ENCODE peak calls at places on chromosomes 4 and X, in four cellular contexts. F is astrocyte, Y is sigmoid colon, O is left ventricle myocardium inferior. H is an unnamed sample.

GRCh38 chr4:154349829-154350228 is 141.8 kb downstream of the DCHS2 start:
- DNase-seq in F (no peak), Y (no peak), O (no peak), H (no peak)

GRCh38 chrX:125727117-125727516 is 407.4 kb downstream of the TEX13C start:
- DNase-seq in F (no peak), Y (no peak), O (no peak), H (no peak)

GRCh38 chrX:101108293-101108692 is 10.3 kb downstream of the CENPI start:
- DNase-seq in F (peak; percentile 16), Y (no peak), O (no peak), H (no peak)

GRCh38 chr4:67713531-67714247 is 12.7 kb upstream of the UBA6 start:
- DNase-seq in F (peak; percentile 45), Y (no peak), O (no peak), H (no peak)

GRCh38 chrX:11525685-11526084 is 140.0 kb downstream of the ARHGAP6 start:
- DNase-seq in F (no peak), Y (no peak), O (no peak), H (no peak)

GRCh38 chr4:78613522-78614311 is 62.1 kb downstream of the ANXA3 start:
- DNase-seq in F (no peak), Y (no peak), O (no peak), H (no peak)

GRCh38 chr4:148112231-148112982 is 329.8 kb downstream of the NR3C2 start:
- DNase-seq in F (peak; percentile 95), Y (no peak), O (no peak), H (peak; percentile 99)

GRCh38 chrX:140475025-140475424 is 29.8 kb downstream of the SOX3 start:
- DNase-seq in F (no peak), Y (no peak), O (no peak), H (no peak)

GRCh38 chrX:101450951-101451350 is 34.3 kb upstream of the ARMCX4 start:
- DNase-seq in F (no peak), Y (no peak), O (peak; percentile 41), H (no peak)

GRCh38 chrX:7316887-7317286 is 168.9 kb upstream of the PUDP start:
- DNase-seq in F (no peak), Y (no peak), O (no peak), H (no peak)

GRCh38 chrX:30141966-30142365 is 73.4 kb upstream of the MAGEB2 start:
- DNase-seq in F (peak; percentile 9), Y (no peak), O (no peak), H (peak; percentile 71)

GRCh38 chr4:105059337-105059736 is 87.3 kb upstream of the TET2 start:
- DNase-seq in F (peak; percentile 18), Y (no peak), O (no peak), H (no peak)

GRCh38 chrX:153063315-153063714 is 7.0 kb downstream of the PNMA3 start:
- DNase-seq in F (peak; percentile 30), Y (no peak), O (no peak), H (no peak)

GRCh38 chr4:118834960-118835895 is 698 bp downstream of the SEC24D start:
- DNase-seq in F (peak; percentile 94), Y (peak; percentile 86), O (peak; percentile 54), H (peak; percentile 66)

GRCh38 chr4:175504316-175504715 is 307.7 kb downstream of the GPM6A start:
- DNase-seq in F (no peak), Y (no peak), O (no peak), H (no peak)

GRCh38 chr4:38131371-38132139 is 171.4 kb downstream of the PTTG2 start:
- DNase-seq in F (peak; percentile 77), Y (no peak), O (no peak), H (peak; percentile 12)

GRCh38 chrX:6325437-6325836 is 96.8 kb upstream of the NLGN4X start:
- DNase-seq in F (no peak), Y (no peak), O (no peak), H (no peak)

GRCh38 chr4:111641813-111642579 is 503.3 kb upstream of the FAM241A start:
- DNase-seq in F (peak; percentile 73), Y (peak; percentile 82), O (no peak), H (peak; percentile 83)

GRCh38 chr4:148072789-148073188 is 340.9 kb downstream of the ARHGAP10 start:
- DNase-seq in F (no peak), Y (no peak), O (no peak), H (no peak)

GRCh38 chr4:122331195-122331594 is 47.6 kb upstream of the ADAD1 start:
- DNase-seq in F (no peak), Y (no peak), O (no peak), H (no peak)

GRCh38 chrX:54246866-54247265 is 63.8 kb upstream of the FAM120C start:
- DNase-seq in F (no peak), Y (no peak), O (no peak), H (no peak)

GRCh38 chrX:36844857-36845256 is 163.3 kb upstream of the FAM47C start:
- DNase-seq in F (no peak), Y (no peak), O (no peak), H (no peak)

GRCh38 chr4:31234494-31234893 is 514.3 kb downstream of the PCDH7 start:
- DNase-seq in F (no peak), Y (no peak), O (no peak), H (peak; percentile 70)

GRCh38 chr4:37999000-37999745 is 39.0 kb downstream of the PTTG2 start:
- DNase-seq in F (no peak), Y (no peak), O (no peak), H (no peak)

GRCh38 chrX:50106051-50106450 is 94.8 kb downstream of the AKAP4 start:
- DNase-seq in F (no peak), Y (no peak), O (no peak), H (no peak)

GRCh38 chrX:117973175-117974075 is 143.2 kb downstream of the KLHL13 start:
- DNase-seq in F (no peak), Y (no peak), O (no peak), H (peak; percentile 90)

GRCh38 chrX:110795645-110796510 is at the start of gene CHRDL1:
- DNase-seq in F (peak; percentile 23), Y (peak; percentile 88), O (peak; percentile 17), H (peak; percentile 91)

GRCh38 chr4:147794787-147795413 is 63.0 kb downstream of the ARHGAP10 start:
- DNase-seq in F (no peak), Y (no peak), O (no peak), H (no peak)

GRCh38 chr4:142043509-142043908 is 407.1 kb downstream of the IL15 start:
- DNase-seq in F (peak; percentile 57), Y (no peak), O (no peak), H (no peak)

GRCh38 chr4:102707150-102707549 is 53.6 kb downstream of the MANBA start:
- DNase-seq in F (no peak), Y (no peak), O (no peak), H (no peak)
- H3K9me3 ChIP-seq in F (no peaks in the 10 kb centered on the region), Y (no peaks in the 10 kb centered on the region), O (peaks cover 11% of the 10 kb centered on the region), H (no peaks in the 10 kb centered on the region)

DNA sequence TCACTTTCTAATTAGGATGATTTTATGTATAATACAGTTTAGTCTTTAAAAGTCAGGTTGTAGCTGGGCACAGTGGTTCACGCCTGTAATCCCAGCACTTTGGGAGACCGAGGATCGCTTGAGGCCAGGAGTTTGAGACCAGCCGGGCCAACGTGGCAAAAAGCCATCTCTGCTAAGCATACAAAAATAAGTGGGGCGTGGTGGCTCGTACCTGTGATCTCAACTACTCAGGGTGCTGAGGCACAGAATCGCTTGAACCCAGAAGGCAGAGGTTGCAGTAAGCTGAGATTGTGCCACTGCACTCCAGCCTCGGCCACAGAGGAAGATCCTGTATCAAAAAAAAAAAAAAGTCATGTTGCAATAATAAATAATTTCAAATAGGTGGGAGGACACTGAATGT is 364.2 kb downstream of the BMPR1B start:
- DNase-seq in F (no peak), Y (no peak), O (no peak), H (no peak)
- H3K36me3 ChIP-seq in F (no peaks in the 10 kb centered on the region), Y (no peaks in the 10 kb centered on the region), O (no peaks in the 10 kb centered on the region), H (no peaks in the 10 kb centered on the region)

GRCh38 chrX:143165778-143166177 is 140.1 kb downstream of the SPANXN4 start:
- DNase-seq in F (no peak), Y (no peak), O (no peak), H (no peak)

GRCh38 chrX:143171703-143172102 is 146.0 kb downstream of the SPANXN4 start:
- DNase-seq in F (no peak), Y (no peak), O (no peak), H (no peak)
- H3K9me3 ChIP-seq in F (no peaks in the 10 kb centered on the region), Y (no peaks in the 10 kb centered on the region), O (peaks cover 5% of the 10 kb centered on the region), H (no peaks in the 10 kb centered on the region)

DNA sequence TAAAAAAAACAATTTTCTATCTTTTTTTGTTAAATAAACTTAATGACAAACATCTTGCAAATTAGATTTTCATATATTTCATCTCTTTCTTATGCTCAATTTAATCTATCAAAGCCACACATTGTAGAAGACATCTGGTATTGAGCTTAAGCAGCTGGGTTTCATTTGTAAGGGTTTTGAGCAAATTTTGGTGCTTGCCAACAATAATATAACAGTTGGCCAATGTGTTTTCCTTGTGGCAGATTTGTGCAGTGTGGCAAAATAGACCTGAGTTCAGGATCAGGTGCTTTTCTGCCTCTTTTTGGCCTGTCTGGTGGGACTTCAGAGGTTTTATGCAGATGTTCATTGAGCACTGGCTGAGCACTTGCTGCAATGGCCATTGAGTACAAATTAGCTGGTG is 301.9 kb downstream of the BMPR1B start:
- DNase-seq in F (peak; percentile 52), Y (no peak), O (no peak), H (no peak)
- H3K36me3 ChIP-seq in F (no peaks in the 10 kb centered on the region), Y (no peaks in the 10 kb centered on the region), O (no peaks in the 10 kb centered on the region), H (no peaks in the 10 kb centered on the region)

GRCh38 chr4:63090641-63091040 is 1318.6 kb downstream of the TECRL start:
- DNase-seq in F (no peak), Y (no peak), O (no peak), H (no peak)
- H3K9me3 ChIP-seq in F (no peaks in the 10 kb centered on the region), Y (no peaks in the 10 kb centered on the region), O (no peaks in the 10 kb centered on the region), H (no peaks in the 10 kb centered on the region)

DNA sequence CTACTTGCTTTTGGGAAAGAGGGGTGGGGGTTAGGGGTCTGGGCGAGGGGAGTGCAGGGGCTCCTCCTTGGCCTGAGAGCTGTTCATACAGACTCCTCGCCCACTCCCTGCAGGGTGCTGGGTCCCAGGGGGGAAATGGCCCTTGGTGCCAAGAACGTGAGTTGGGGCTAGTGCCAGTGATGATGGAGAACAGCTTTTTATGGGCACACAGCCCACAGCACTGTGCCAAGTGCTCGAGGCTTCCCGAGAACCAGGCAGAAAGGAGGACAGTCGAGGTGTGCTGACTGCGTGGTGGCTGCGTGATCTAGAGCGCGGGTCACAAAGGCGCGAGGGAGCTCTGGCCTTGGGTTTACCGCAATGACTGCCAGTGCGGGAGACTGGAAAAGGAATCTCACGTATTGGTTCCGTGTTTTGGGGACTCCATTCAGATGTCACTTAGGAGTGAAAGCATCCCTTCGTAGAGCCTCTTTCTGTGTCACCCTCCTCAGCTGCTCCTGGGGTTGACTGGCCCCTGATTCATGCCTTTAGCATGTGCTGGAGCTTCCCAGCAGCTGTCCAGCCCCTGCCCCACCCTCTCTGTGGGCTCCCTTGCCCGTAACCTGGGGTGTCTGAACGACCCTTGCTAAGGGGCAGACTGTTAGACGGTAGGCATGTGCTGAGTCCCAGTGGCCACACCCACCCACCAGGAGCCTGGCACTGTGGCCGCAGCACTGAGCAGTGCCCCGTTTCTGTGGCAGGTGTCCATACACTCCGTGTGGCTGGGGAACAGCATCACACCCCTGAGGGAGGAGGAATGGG is 20.9 kb upstream of the MSANTD1 start:
- DNase-seq in F (no peak), Y (peak; percentile 49), O (no peak), H (no peak)
- H3K36me3 ChIP-seq in F (peaks cover 40% of the 10 kb centered on the region), Y (peaks cover 30% of the 10 kb centered on the region), O (peaks cover 86% of the 10 kb centered on the region), H (peaks cover 57% of the 10 kb centered on the region)

H was measured in HAP-1.